ENCODE peak calls at places on chromosomes 1 and 21, in four cellular contexts. M is HAP-1, V is BJ, W is breast epithelium. T is an unnamed sample.

GRCh38 chr1:109274533-109275476 is 8.1 kb downstream of the PSRC1 start:
- DNase-seq in M (no peak), V (no peak), W (peak), T (no peak)

GRCh38 chr1:119285482-119285881 is 83.1 kb upstream of the HAO2 start:
- DNase-seq in W (no peak), V (peak), M (no peak), T (peak)

GRCh38 chr21:16323586-16323985 is 593.8 kb downstream of the USP25 start:
- DNase-seq in M (no peak), V (no peak), W (no peak), T (peak)

GRCh38 chr1:165025805-165026204 is 330.7 kb downstream of the LMX1A start:
- DNase-seq in V (no peak), M (no peak), W (no peak), T (no peak)

GRCh38 chr1:46134660-46135331 is 2.4 kb upstream of the PIK3R3 start:
- DNase-seq in W (peak), V (no peak), M (no peak), T (peak)

GRCh38 chr1:18748435-18748834 is 111.0 kb downstream of the TAS1R2 start:
- DNase-seq in W (no peak), V (no peak), M (no peak), T (no peak)

GRCh38 chr1:243294723-243295121 is 38.9 kb downstream of the SDCCAG8 start:
- DNase-seq in M (no peak), V (no peak), W (no peak), T (peak)

GRCh38 chr1:239058190-239058589 is 328.2 kb upstream of the CHRM3 start:
- DNase-seq in W (no peak), M (no peak), V (no peak), T (no peak)

GRCh38 chr1:227035316-227035715 is 95.2 kb downstream of the COQ8A start:
- DNase-seq in M (no peak), V (no peak), W (no peak), T (no peak)

GRCh38 chr21:34981793-34982192 is 67.3 kb downstream of the RUNX1 start:
- DNase-seq in V (no peak), W (no peak), M (no peak), T (no peak)

GRCh38 chr1:156897078-156897825 is 3.7 kb downstream of the PEAR1 start:
- DNase-seq in M (no peak), W (no peak), V (no peak), T (peak)

GRCh38 chr1:29283804-29284195 is 47.5 kb downstream of the PTPRU start:
- DNase-seq in W (no peak), V (no peak), M (no peak), T (no peak)

GRCh38 chr1:52880226-52880625 is 37.7 kb downstream of the ZYG11A start:
- DNase-seq in M (no peak), W (no peak), V (no peak), T (no peak)

GRCh38 chr1:48235652-48236051 is 13.1 kb downstream of the SLC5A9 start:
- DNase-seq in W (no peak), V (no peak), M (no peak), T (no peak)

GRCh38 chr1:155570593-155570990 is 8.0 kb upstream of the ASH1L start:
- DNase-seq in W (no peak), V (no peak), M (no peak), T (no peak)

GRCh38 chr1:96308314-96308713 is 413.3 kb upstream of the PTBP2 start:
- DNase-seq in M (no peak), V (no peak), W (no peak), T (no peak)

GRCh38 chr1:41333146-41333784 is 28.0 kb upstream of the FOXO6 start:
- DNase-seq in W (no peak), M (no peak), V (no peak), T (peak)

GRCh38 chr1:214943054-214943453 is 139.5 kb upstream of the KCNK2 start:
- DNase-seq in V (no peak), W (no peak), M (no peak), T (no peak)

DNA sequence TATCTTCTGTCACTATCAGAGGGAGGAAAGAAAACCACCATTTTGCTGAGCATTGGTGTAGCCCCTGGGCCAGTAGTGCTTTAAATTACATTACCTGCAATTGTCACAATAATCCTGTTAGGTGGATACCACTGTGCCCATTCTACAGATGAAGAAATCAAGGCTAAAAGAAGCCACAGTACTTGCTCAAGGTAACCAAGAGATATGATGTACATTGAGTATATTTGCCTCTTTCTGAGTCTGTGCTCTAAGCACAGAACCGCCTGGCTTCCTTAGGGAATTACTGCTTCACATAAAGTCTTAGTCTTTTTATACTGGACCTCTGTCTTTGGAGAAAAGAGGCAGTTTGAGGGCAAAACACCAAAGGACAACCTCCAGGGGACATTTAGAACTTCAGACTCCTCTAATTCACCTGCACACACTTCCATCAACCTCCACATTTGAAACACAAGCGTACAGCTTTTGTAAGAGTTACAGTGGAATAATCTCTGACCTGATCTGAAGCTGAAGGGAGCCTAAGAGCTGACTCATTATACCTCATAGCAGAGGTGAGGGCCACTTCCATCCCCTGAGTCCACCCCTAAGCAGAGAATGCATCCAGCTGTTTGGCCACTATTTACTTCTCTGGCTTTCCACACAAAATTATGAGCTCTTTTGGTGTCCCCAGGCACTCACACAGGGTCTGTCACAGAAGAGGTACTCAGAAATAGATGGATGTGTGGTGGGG is 61.8 kb downstream of the PLPP3 start:
- DNase-seq in W (no peak), V (no peak), M (no peak), T (no peak)
- H3K4me3 ChIP-seq in W (no peak), V (no peak), M (no peak), T (no peak)

GRCh38 chr1:33257388-33257758 is 1.1 kb downstream of the ZNF362 start:
- DNase-seq in W (no peak), V (no peak), M (no peak), T (no peak)
- H3K4me3 ChIP-seq in W (peak), V (peak), M (peak), T (peak)

GRCh38 chr1:228272331-228272791 is 64.5 kb downstream of the OBSCN start:
- DNase-seq in V (no peak), M (no peak), W (no peak), T (no peak)

GRCh38 chr1:228275154-228275434 is 67.2 kb downstream of the OBSCN start:
- DNase-seq in M (no peak), V (no peak), W (no peak), T (no peak)

GRCh38 chr1:228272831-228273571 is 65.2 kb downstream of the OBSCN start:
- DNase-seq in W (no peak), V (no peak), M (no peak), T (no peak)

GRCh38 chr1:228274452-228275153 is 66.8 kb downstream of the OBSCN start:
- DNase-seq in V (no peak), W (no peak), M (no peak), T (no peak)

GRCh38 chr1:228273720-228274451 is 66.0 kb downstream of the OBSCN start:
- DNase-seq in W (no peak), M (no peak), V (no peak), T (no peak)
- H3K4me3 ChIP-seq in W (no peak), M (no peak), V (no peak), T (no peak)

DNA sequence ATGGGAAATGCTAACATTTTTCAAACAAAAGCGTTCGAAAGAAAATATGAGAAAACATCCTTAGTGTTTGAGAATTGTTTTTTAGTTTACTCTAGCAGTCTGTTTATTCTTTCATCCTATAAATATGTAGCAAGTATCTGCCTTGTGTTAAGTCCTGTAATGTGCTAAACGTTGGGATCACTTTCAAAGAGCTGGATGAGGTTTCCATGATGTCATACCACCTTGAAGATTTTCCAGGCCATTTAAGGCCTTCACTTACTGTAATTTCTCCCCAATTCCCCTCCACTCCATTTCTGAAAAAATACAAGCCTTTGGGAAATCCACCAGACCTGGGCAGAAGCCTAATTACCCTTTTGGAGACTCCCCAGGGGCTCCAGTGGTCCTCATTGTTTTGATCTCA is 24.2 kb upstream of the CTBS start:
- DNase-seq in V (no peak), W (no peak), M (no peak), T (peak)
- H3K4me3 ChIP-seq in V (no peak), W (no peak), M (no peak), T (no peak)

GRCh38 chr1:220786057-220786336 is 716 bp upstream of the MTARC1 start:
- DNase-seq in W (no peak), V (no peak), M (no peak), T (no peak)
- H3K4me3 ChIP-seq in W (peak), V (no peak), M (peak), T (no peak)

GRCh38 chr1:160046494-160047115 is 14.8 kb upstream of the PIGM start:
- DNase-seq in M (no peak), W (no peak), V (no peak), T (peak)
- H3K4me3 ChIP-seq in M (no peak), W (no peak), V (no peak), T (no peak)

GRCh38 chr1:36481771-36482723 is 666 bp downstream of the CSF3R start:
- DNase-seq in M (no peak), W (no peak), V (no peak), T (no peak)
- H3K4me3 ChIP-seq in M (no peak), W (peak), V (no peak), T (no peak)

DNA sequence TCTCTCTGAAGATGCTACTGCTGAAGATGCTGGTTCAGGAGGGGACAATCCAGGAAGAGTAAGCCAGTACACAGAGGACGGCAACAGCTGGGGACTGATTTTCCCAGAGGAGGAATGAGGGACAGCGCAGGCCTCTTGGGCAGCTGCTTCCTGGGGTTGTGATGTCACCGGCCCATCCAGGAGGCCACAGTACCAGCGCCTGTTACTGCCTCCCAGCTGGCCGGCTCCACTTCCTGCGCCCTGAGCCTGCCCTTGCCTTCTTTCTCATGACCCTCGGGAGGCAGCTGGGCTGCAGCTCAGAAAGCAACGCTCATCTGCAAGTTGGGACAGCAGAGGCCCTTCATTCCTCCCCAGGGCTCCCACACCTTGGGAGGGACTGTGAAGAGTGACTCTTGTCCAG is 21.9 kb upstream of the ID3 start:
- DNase-seq in V (no peak), W (no peak), M (no peak), T (peak)
- H3K4me3 ChIP-seq in V (no peak), W (no peak), M (no peak), T (no peak)